ENCODE peak calls at places on chromosomes 5 and 9, in four cellular contexts. H is uterus, G is tibial nerve, J is right atrium auricular region. X is an unnamed sample.

GRCh38 chr5:35822541-35822940 is 34.1 kb upstream of the IL7R start:
- DNase-seq in H (no peak), G (no peak), J (no peak), X (no peak)

GRCh38 chr5:159094745-159095144 is 5.0 kb downstream of the EBF1 start:
- DNase-seq in H (peak; percentile 72), G (peak; percentile 83), J (peak; percentile 95), X (no peak)

GRCh38 chr9:127366594-127366993 is 30.4 kb upstream of the SLC2A8 start:
- DNase-seq in H (no peak), G (no peak), J (no peak), X (no peak)

GRCh38 chr5:169970911-169971436 is 9.3 kb downstream of the INSYN2B start:
- DNase-seq in H (no peak), G (no peak), J (no peak), X (peak; percentile 89)

GRCh38 chr9:93681316-93682154 is 105.2 kb downstream of the PHF2 start:
- DNase-seq in H (peak; percentile 13), G (no peak), J (peak; percentile 49), X (no peak)

GRCh38 chr5:81171769-81172168 is 61.4 kb upstream of the CKMT2 start:
- DNase-seq in H (no peak), G (no peak), J (no peak), X (peak; percentile 4)

GRCh38 chr5:51382759-51383493 is at the start of gene ISL1:
- DNase-seq in H (no peak), G (no peak), J (no peak), X (peak; percentile 77)

GRCh38 chr5:83718936-83719495 is 1.6 kb downstream of the HAPLN1 start:
- DNase-seq in H (no peak), G (no peak), J (no peak), X (no peak)

GRCh38 chr5:110019119-110019518 is 329.4 kb downstream of the MAN2A1 start:
- DNase-seq in H (no peak), G (no peak), J (no peak), X (no peak)

GRCh38 chr5:36685631-36686147 is 79.3 kb downstream of the SLC1A3 start:
- DNase-seq in H (no peak), G (no peak), J (no peak), X (no peak)

GRCh38 chr9:135864447-135865049 is 42.8 kb downstream of the CAMSAP1 start:
- DNase-seq in H (peak; percentile 63), G (peak; percentile 67), J (no peak), X (no peak)

GRCh38 chr9:22683393-22684075 is 236.9 kb downstream of the DMRTA1 start:
- DNase-seq in H (no peak), G (no peak), J (no peak), X (peak; percentile 75)

GRCh38 chr9:22682536-22683392 is 236.1 kb downstream of the DMRTA1 start:
- DNase-seq in H (peak; percentile 18), G (no peak), J (no peak), X (peak; percentile 62)
- H3K4me3 ChIP-seq in H (no peak overlapping the region), G (no peak overlapping the region), J (no peak overlapping the region), X (no peak overlapping the region)

GRCh38 chr5:871596-872298 is 20.9 kb downstream of the BRD9 start:
- DNase-seq in H (no peak), G (no peak), J (no peak), X (no peak)
- H3K36me3 ChIP-seq in H (no peaks in the 10 kb centered on the region), G (peaks cover 2% of the 10 kb centered on the region), J (peaks cover 82% of the 10 kb centered on the region), X (peaks cover 46% of the 10 kb centered on the region)

GRCh38 chr5:181188700-181189362 is 16.2 kb downstream of the TRIM7 start:
- DNase-seq in H (peak; percentile 78), G (peak; percentile 78), J (peak; percentile 91), X (peak; percentile 68)
- TF ChIP-seq CTCF in H (no peak), G (no peak), J (no peak), X (no peak)

DNA sequence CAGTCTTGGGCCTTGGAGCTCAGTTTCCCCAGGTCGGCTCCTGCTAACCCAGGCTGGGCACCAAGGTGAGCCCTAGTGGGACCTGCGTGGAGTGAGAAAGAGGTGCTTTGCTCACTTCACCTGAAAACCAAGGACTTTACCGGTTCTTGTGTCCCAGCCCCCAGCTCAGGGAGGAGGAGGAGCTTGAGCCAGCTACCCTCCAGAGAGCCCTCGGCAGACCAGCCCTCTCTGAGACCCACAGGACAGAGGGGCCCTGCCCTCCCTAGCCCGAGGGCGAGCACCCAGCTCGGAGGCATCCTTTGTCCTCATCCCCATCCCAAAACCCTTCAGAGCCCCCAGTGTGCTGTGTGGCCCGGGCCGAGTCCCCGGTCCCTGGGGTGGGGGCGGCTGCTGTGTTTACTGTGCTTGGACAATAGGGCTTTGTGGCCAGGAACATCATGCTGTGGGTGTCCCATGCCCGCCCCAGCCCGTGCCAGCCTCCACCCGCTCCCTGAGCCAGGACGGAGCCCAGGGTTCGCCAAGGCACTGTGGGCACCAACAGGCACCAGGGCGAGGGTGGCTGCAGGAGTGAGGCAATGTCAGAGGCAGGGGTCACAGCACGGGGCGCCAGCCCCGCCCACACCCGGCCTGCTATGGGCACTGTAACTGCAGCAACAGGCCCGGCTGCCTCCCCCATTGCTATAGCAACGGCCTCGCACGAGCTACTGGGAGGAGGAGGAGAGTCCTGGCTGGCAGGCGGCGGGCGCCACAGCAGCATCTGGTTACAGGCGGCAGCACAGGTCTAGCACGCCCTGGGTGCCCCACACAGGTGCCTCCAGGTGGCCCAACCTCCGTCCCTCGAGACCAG is 2.7 kb downstream of the ABCA2 start:
- DNase-seq in H (no peak), G (peak; percentile 69), J (no peak), X (peak; percentile 64)
- H3K4me3 ChIP-seq in H (no peak overlapping the region), G (peak overlapping the region; percentile 63), J (no peak overlapping the region), X (no peak overlapping the region)

DNA sequence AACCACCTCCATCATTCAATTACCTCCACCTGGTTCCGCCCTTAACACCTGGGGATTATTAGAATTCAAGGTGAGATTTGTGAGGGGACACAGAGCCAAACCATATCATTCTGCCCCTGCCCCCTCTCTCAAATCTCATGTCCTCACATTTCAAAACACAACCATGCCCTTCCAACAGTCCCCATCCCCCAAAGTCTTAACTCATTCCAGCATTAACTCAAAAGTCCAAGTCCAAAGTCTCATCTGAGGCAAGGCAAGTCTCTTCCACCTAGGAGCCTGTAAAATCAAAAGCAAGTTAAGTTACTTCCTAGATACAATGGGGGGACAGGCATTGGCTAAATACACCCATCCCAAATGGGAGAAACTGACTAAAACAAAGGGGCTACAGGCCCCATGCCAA is 18.8 kb downstream of the PSIP1 start:
- DNase-seq in H (no peak), G (no peak), J (no peak), X (no peak)
- H3K36me3 ChIP-seq in H (no peaks in the 10 kb centered on the region), G (no peaks in the 10 kb centered on the region), J (peaks cover 4% of the 10 kb centered on the region), X (peaks cover 3% of the 10 kb centered on the region)

DNA sequence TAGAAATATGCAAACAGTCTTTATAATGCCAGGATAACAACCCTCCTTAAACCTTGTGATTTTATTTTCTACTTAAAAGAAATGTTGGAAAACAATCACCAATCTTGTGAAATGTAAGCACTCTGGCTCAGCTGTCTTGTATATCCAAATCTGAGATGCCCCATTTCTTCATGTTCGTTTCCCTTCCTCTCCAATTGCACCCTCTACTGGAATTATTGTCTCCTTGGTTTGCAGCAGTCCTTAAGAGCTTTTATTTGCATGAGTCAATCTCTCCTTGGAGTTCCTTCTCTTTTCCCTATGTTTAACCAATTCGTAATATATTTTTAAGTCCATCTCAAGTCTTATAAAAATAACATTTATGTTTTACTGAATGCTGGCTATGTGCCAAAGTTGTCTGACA is 362.0 kb upstream of the CDH10 start:
- DNase-seq in H (no peak), G (no peak), J (no peak), X (peak; percentile 5)
- TF ChIP-seq CTCF in H (no peak), G (no peak), J (no peak), X (peak; percentile 48)

GRCh38 chr9:35604578-35605335 is at the start of gene TESK1:
- DNase-seq in H (peak; percentile 73), G (no peak), J (no peak), X (peak; percentile 79)

GRCh38 chr9:35606138-35606504 is 1.1 kb downstream of the TESK1 start:
- DNase-seq in H (no peak), G (no peak), J (no peak), X (no peak)

GRCh38 chr9:35605336-35606137 is 475 bp downstream of the TESK1 start:
- DNase-seq in H (peak; percentile 44), G (no peak), J (no peak), X (peak; percentile 33)

GRCh38 chr9:35608221-35608620 is 3.2 kb downstream of the TESK1 start:
- DNase-seq in H (no peak), G (no peak), J (no peak), X (no peak)

DNA sequence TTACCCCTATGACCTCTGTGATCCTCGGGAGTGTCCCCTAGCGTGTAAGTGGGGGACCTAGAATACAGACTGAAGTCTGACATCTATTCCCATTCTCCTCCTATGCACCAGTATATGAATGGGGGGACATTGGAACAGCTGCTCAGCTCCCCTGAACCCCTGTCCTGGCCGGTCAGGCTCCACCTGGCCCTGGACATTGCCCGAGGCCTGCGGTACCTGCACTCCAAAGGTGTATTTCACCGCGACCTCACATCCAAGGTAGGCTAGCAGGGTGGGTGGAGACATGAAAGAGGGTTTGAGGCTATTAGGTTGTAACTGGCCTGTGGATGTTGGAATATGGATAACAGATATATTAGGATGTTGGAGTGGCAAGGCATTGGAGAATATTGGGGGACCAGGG is 1.7 kb downstream of the TESK1 start:
- DNase-seq in H (no peak), G (no peak), J (no peak), X (no peak)
- H3K4me3 ChIP-seq in H (no peak overlapping the region), G (no peak overlapping the region), J (no peak overlapping the region), X (no peak overlapping the region)

DNA sequence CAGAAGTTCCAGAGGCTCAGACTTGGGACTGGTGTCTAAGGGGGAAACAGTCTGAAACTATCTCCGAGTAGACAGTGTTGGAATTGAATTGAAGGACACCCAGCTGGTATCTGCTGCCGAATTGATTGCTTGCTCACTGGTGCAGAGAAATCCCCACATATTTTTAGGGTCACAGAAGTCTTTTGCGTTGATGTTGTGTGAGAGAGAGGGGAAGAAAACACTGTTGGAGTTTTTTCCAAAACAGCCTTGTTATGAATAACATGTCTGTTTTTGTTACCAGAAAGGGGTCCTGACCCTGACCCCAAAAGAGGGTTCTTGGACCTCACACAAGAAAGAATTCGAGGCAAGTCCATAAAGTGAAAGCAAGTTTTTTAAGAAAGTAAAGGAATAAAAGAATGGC is 81.3 kb downstream of the ALDH7A1 start:
- DNase-seq in H (no peak), G (no peak), J (no peak), X (no peak)
- H3K36me3 ChIP-seq in H (no peaks in the 10 kb centered on the region), G (no peaks in the 10 kb centered on the region), J (no peaks in the 10 kb centered on the region), X (no peaks in the 10 kb centered on the region)

X was measured in mammary epithelial cell.